ENCODE peak calls at places on chromosomes 13 and 19, in four cellular contexts. One of them, this sample, is unnamed.

GRCh38 chr13:112345826-112346172 is 30.4 kb upstream of the SPACA7 start:
- DNase-seq in ovary: no peak
- DNase-seq in Caco-2: no peak
- DNase-seq in thyroid gland: no peak
- DNase-seq in this sample: no peak

GRCh38 chr13:55497486-55497885 is 1643.2 kb upstream of the PRR20A start:
- DNase-seq in ovary: no peak
- DNase-seq in Caco-2: no peak
- DNase-seq in thyroid gland: no peak
- DNase-seq in this sample: no peak

GRCh38 chr19:19539738-19540703 is 2.0 kb downstream of the CILP2 start:
- DNase-seq in ovary: peak; percentile 60
- DNase-seq in Caco-2: no peak
- DNase-seq in thyroid gland: peak; percentile 55
- DNase-seq in this sample: peak; percentile 37

GRCh38 chr13:28819046-28819747 is 942 bp upstream of the MTUS2 start:
- DNase-seq in ovary: no peak
- DNase-seq in Caco-2: no peak
- DNase-seq in thyroid gland: peak; percentile 19
- DNase-seq in this sample: no peak

GRCh38 chr19:990119-990571 is 6.0 kb downstream of the WDR18 start:
- DNase-seq in ovary: no peak
- DNase-seq in Caco-2: no peak
- DNase-seq in thyroid gland: no peak
- DNase-seq in this sample: peak; percentile 84

GRCh38 chr19:19464339-19465098 is 50.8 kb downstream of the TSSK6 start:
- DNase-seq in ovary: peak; percentile 42
- DNase-seq in Caco-2: peak; percentile 77
- DNase-seq in thyroid gland: peak; percentile 77
- DNase-seq in this sample: no peak

GRCh38 chr19:3041756-3042517 is 12.9 kb upstream of the TLE2 start:
- DNase-seq in ovary: peak; percentile 69
- DNase-seq in Caco-2: no peak
- DNase-seq in thyroid gland: no peak
- DNase-seq in this sample: no peak

GRCh38 chr19:7928741-7929701 is 3.1 kb upstream of the CTXN1 start:
- DNase-seq in ovary: peak; percentile 74
- DNase-seq in Caco-2: no peak
- DNase-seq in thyroid gland: peak; percentile 32
- DNase-seq in this sample: peak; percentile 69

GRCh38 chr13:107867701-107868661 is 347.4 kb downstream of the LIG4 start:
- DNase-seq in ovary: no peak
- DNase-seq in Caco-2: no peak
- DNase-seq in thyroid gland: peak; percentile 18
- DNase-seq in this sample: peak; percentile 85

GRCh38 chr19:52094526-52094925 is 1.0 kb downstream of the ZNF841 start:
- DNase-seq in ovary: no peak
- DNase-seq in Caco-2: peak; percentile 36
- DNase-seq in thyroid gland: peak; percentile 3
- DNase-seq in this sample: no peak

GRCh38 chr13:43388282-43389034 is 365.1 kb downstream of the DNAJC15 start:
- DNase-seq in ovary: no peak
- DNase-seq in Caco-2: no peak
- DNase-seq in thyroid gland: no peak
- DNase-seq in this sample: no peak

GRCh38 chr13:35496011-35496410 is 19.5 kb upstream of the MAB21L1 start:
- DNase-seq in ovary: no peak
- DNase-seq in Caco-2: no peak
- DNase-seq in thyroid gland: no peak
- DNase-seq in this sample: no peak

GRCh38 chr13:28370448-28370847 is 124.5 kb downstream of the FLT1 start:
- DNase-seq in ovary: no peak
- DNase-seq in Caco-2: no peak
- DNase-seq in thyroid gland: no peak
- DNase-seq in this sample: no peak

GRCh38 chr13:112767506-112768471 is 78.0 kb downstream of the ATP11A start:
- DNase-seq in ovary: no peak
- DNase-seq in Caco-2: no peak
- DNase-seq in thyroid gland: no peak
- DNase-seq in this sample: no peak

GRCh38 chr13:33183431-33184130 is 102.0 kb downstream of the STARD13 start:
- DNase-seq in ovary: no peak
- DNase-seq in Caco-2: no peak
- DNase-seq in thyroid gland: no peak
- DNase-seq in this sample: no peak

GRCh38 chr19:45444318-45445041 is 20.8 kb upstream of the ERCC1 start:
- DNase-seq in ovary: peak; percentile 95
- DNase-seq in Caco-2: peak; percentile 94
- DNase-seq in thyroid gland: peak; percentile 97
- DNase-seq in this sample: peak; percentile 93

GRCh38 chr19:50563597-50563996 is 4.6 kb downstream of the LRRC4B start:
- DNase-seq in ovary: no peak
- DNase-seq in Caco-2: no peak
- DNase-seq in thyroid gland: no peak
- DNase-seq in this sample: no peak

GRCh38 chr13:100798739-100799361 is 124.3 kb upstream of the TMTC4 start:
- DNase-seq in ovary: no peak
- DNase-seq in Caco-2: no peak
- DNase-seq in thyroid gland: no peak
- DNase-seq in this sample: no peak

GRCh38 chr19:33186835-33187540 is 7.1 kb upstream of the LRP3 start:
- DNase-seq in ovary: no peak
- DNase-seq in Caco-2: no peak
- DNase-seq in thyroid gland: peak; percentile 93
- DNase-seq in this sample: no peak

GRCh38 chr13:75423383-75423782 is 58.6 kb downstream of the TBC1D4 start:
- DNase-seq in ovary: no peak
- DNase-seq in Caco-2: no peak
- DNase-seq in thyroid gland: no peak
- DNase-seq in this sample: no peak

GRCh38 chr19:39516270-39516669 is 1.3 kb downstream of the SELENOV start:
- DNase-seq in ovary: no peak
- DNase-seq in Caco-2: no peak
- DNase-seq in thyroid gland: peak; percentile 10
- DNase-seq in this sample: no peak

GRCh38 chr19:47028372-47028672 is 8.7 kb downstream of the NPAS1 start:
- DNase-seq in ovary: no peak
- DNase-seq in Caco-2: no peak
- DNase-seq in thyroid gland: no peak
- DNase-seq in this sample: peak; percentile 48

GRCh38 chr13:29046588-29046987 is 226.4 kb downstream of the MTUS2 start:
- DNase-seq in ovary: no peak
- DNase-seq in Caco-2: no peak
- DNase-seq in thyroid gland: no peak
- DNase-seq in this sample: no peak

GRCh38 chr19:3710265-3710812 is 2.2 kb downstream of the TJP3 start:
- DNase-seq in ovary: no peak
- DNase-seq in Caco-2: peak; percentile 91
- DNase-seq in thyroid gland: peak; percentile 98
- DNase-seq in this sample: no peak

GRCh38 chr13:51339952-51340732 is 651 bp downstream of the SERPINE3 start:
- DNase-seq in ovary: no peak
- DNase-seq in Caco-2: no peak
- DNase-seq in thyroid gland: no peak
- DNase-seq in this sample: no peak

GRCh38 chr13:44243198-44243852 is 130.3 kb upstream of the SERP2 start:
- DNase-seq in ovary: no peak
- DNase-seq in Caco-2: peak; percentile 75
- DNase-seq in thyroid gland: no peak
- DNase-seq in this sample: peak; percentile 62

GRCh38 chr13:112973577-112973951 is 4.5 kb downstream of the MCF2L start:
- DNase-seq in ovary: no peak
- DNase-seq in Caco-2: no peak
- DNase-seq in thyroid gland: peak; percentile 79
- DNase-seq in this sample: no peak

GRCh38 chr19:17454579-17454978 is 6.1 kb upstream of the TMEM221 start:
- DNase-seq in ovary: no peak
- DNase-seq in Caco-2: no peak
- DNase-seq in thyroid gland: no peak
- DNase-seq in this sample: peak; percentile 88

GRCh38 chr13:113493315-113493951 is 2.9 kb upstream of the DCUN1D2 start:
- DNase-seq in ovary: no peak
- DNase-seq in Caco-2: no peak
- DNase-seq in thyroid gland: no peak
- DNase-seq in this sample: no peak

GRCh38 chr13:47846886-47847285 is 154.2 kb downstream of the SUCLA2 start:
- DNase-seq in ovary: no peak
- DNase-seq in Caco-2: no peak
- DNase-seq in thyroid gland: no peak
- DNase-seq in this sample: no peak

GRCh38 chr13:40438999-40439797 is 227.2 kb downstream of the FOXO1 start:
- DNase-seq in ovary: peak; percentile 36
- DNase-seq in Caco-2: no peak
- DNase-seq in thyroid gland: no peak
- DNase-seq in this sample: no peak

GRCh38 chr19:2722541-2723344 is 1.6 kb upstream of the DIRAS1 start:
- DNase-seq in ovary: peak; percentile 87
- DNase-seq in Caco-2: no peak
- DNase-seq in thyroid gland: peak; percentile 30
- DNase-seq in this sample: no peak

GRCh38 chr19:46722004-46722380 is 5.1 kb upstream of the PRKD2 start:
- DNase-seq in ovary: no peak
- DNase-seq in Caco-2: peak; percentile 37
- DNase-seq in thyroid gland: no peak
- DNase-seq in this sample: no peak

GRCh38 chr19:27709496-27709895 is 1503.5 kb downstream of the UQCRFS1 start:
- DNase-seq in ovary: no peak
- DNase-seq in Caco-2: no peak
- DNase-seq in thyroid gland: no peak
- DNase-seq in this sample: peak; percentile 52

GRCh38 chr19:27705896-27706295 is 1507.1 kb downstream of the UQCRFS1 start:
- DNase-seq in ovary: no peak
- DNase-seq in Caco-2: no peak
- DNase-seq in thyroid gland: no peak
- DNase-seq in this sample: peak; percentile 16
- H3K9me3 ChIP-seq in ovary: no peaks in the 10 kb centered on the region
- H3K9me3 ChIP-seq in Caco-2: no peaks in the 10 kb centered on the region
- H3K9me3 ChIP-seq in thyroid gland: no peaks in the 10 kb centered on the region
- H3K9me3 ChIP-seq in this sample: peaks cover 6% of the 10 kb centered on the region

DNA sequence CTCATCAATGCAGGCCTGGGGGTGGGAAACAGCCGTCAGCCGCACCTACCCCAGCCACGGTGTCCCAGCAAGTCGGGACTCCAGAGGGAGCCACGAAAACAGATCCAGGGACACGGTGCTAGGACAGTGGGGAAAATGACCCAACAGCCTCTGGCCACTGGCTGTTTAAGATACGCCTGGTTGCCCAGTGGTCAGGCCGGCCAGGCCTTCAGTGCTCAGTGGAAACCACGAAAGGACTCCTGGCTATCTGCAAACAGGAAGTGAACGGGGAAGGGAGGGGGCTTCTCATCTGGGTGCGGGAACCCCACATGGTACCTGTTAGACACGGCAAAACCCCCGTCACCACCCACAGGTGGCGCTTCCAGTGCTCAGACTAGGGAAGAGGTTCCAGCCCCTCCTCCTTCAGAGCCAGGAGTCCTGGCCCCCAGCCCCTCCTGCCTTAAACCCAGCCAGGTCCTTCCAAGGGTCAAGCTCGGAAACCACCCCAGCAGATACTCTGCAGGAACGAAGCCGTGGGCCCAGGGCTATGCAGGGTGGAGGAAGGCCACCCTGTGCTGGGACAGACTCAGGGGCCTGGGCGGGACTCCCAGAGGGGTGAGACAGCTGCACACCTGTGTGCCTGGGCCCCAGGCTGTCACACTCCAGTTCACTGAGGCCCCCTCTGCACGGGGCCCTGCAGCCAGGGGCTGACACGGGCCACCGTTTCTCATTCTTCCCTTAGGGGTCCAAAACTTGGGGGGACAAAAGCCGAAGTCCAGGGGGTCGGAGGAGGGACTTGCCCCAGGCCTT is 4.5 kb downstream of the PPP1R12C start:
- DNase-seq in ovary: peak; percentile 36
- DNase-seq in Caco-2: peak; percentile 40
- DNase-seq in thyroid gland: peak; percentile 27
- DNase-seq in this sample: no peak
- TF ChIP-seq CTCF in ovary: no peak
- TF ChIP-seq CTCF in Caco-2: peak; percentile 9
- TF ChIP-seq CTCF in thyroid gland: no peak
- TF ChIP-seq CTCF in this sample: peak; percentile 25

DNA sequence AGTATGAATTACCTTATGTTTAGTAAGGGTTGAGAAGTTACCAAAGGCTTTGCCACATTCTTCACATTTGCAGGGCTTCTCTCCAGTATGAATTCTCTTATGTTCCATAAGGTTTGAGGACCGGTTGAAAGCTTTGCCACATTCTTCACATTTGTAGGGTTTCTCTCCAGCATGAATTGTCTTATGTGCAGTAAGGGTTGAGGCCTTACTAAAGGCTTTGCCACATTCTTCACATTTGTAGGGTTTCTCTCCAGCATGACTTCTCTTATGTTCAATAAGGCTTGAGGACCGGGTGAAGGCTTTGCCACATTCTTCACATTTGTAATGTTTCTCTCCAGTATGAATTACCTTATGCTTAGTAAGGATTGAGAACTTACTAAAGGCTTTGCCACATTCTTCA is 26.7 kb downstream of the ZNF728 start:
- DNase-seq in ovary: no peak
- DNase-seq in Caco-2: no peak
- DNase-seq in thyroid gland: no peak
- DNase-seq in this sample: no peak
- H3K9me3 ChIP-seq in ovary: peaks cover 4% of the 10 kb centered on the region
- H3K9me3 ChIP-seq in Caco-2: no peaks in the 10 kb centered on the region
- H3K9me3 ChIP-seq in thyroid gland: peaks cover 15% of the 10 kb centered on the region
- H3K9me3 ChIP-seq in this sample: peaks cover 18% of the 10 kb centered on the region

GRCh38 chr19:10986301-10987127 is 25.7 kb downstream of the SMARCA4 start:
- DNase-seq in ovary: no peak
- DNase-seq in Caco-2: no peak
- DNase-seq in thyroid gland: no peak
- DNase-seq in this sample: no peak
- TF ChIP-seq CTCF in ovary: no peak
- TF ChIP-seq CTCF in Caco-2: no peak
- TF ChIP-seq CTCF in thyroid gland: no peak
- TF ChIP-seq CTCF in this sample: no peak

GRCh38 chr19:31772915-31773314 is 423.7 kb upstream of the TSHZ3 start:
- DNase-seq in ovary: no peak
- DNase-seq in Caco-2: no peak
- DNase-seq in thyroid gland: no peak
- DNase-seq in this sample: no peak
- H3K9me3 ChIP-seq in ovary: no peaks in the 10 kb centered on the region
- H3K9me3 ChIP-seq in Caco-2: no peaks in the 10 kb centered on the region
- H3K9me3 ChIP-seq in thyroid gland: no peaks in the 10 kb centered on the region
- H3K9me3 ChIP-seq in this sample: no peaks in the 10 kb centered on the region

GRCh38 chr19:13761423-13761822 is 2.9 kb upstream of the MRI1 start:
- DNase-seq in ovary: no peak
- DNase-seq in Caco-2: no peak
- DNase-seq in thyroid gland: no peak
- DNase-seq in this sample: no peak
- TF ChIP-seq CTCF in ovary: no peak
- TF ChIP-seq CTCF in Caco-2: no peak
- TF ChIP-seq CTCF in thyroid gland: no peak
- TF ChIP-seq CTCF in this sample: no peak

GRCh38 chr19:58134244-58134643 is 16.3 kb downstream of the ZNF329 start:
- DNase-seq in ovary: no peak
- DNase-seq in Caco-2: no peak
- DNase-seq in thyroid gland: no peak
- DNase-seq in this sample: no peak
- H3K9me3 ChIP-seq in ovary: peaks cover 25% of the 10 kb centered on the region
- H3K9me3 ChIP-seq in Caco-2: peaks cover 49% of the 10 kb centered on the region
- H3K9me3 ChIP-seq in thyroid gland: peaks cover 11% of the 10 kb centered on the region
- H3K9me3 ChIP-seq in this sample: peaks cover 22% of the 10 kb centered on the region

GRCh38 chr19:13847033-13847899 is 29.7 kb upstream of the NANOS3 start:
- DNase-seq in ovary: peak; percentile 97
- DNase-seq in Caco-2: peak; percentile 94
- DNase-seq in thyroid gland: peak; percentile 90
- DNase-seq in this sample: peak; percentile 87
- TF ChIP-seq CTCF in ovary: peak; percentile 67
- TF ChIP-seq CTCF in Caco-2: peak; percentile 28
- TF ChIP-seq CTCF in thyroid gland: no peak
- TF ChIP-seq CTCF in this sample: no peak

This sample was measured in WERI-Rb-1.